ENCODE peak calls at places on chromosomes 6 and 20, in ten cellular contexts. O, I, W, Q, Z, T, G, X, V and M are unnamed samples.

GRCh38 chr6:41954668-41955067 is 13.1 kb upstream of the CCND3 start:
- DNase-seq in I (no peak), O (no peak), W (no peak), G (no peak), X (no peak), T (no peak), Z (no peak), V (no peak), Q (no peak), M (no peak)

GRCh38 chr6:33824461-33825154 is 20.8 kb upstream of the MLN start:
- DNase-seq in Z (no peak), X (no peak), G (no peak), O (no peak), T (no peak), W (no peak), I (no peak), Q (peak; percentile 56), V (no peak), M (peak; percentile 69)

GRCh38 chr6:13725052-13725451 is 13.4 kb upstream of the RANBP9 start:
- DNase-seq in O (no peak), I (peak; percentile 13), Q (no peak), W (no peak), V (no peak), Z (no peak), G (no peak), T (no peak), X (no peak), M (no peak)

GRCh38 chr20:50868509-50869495 is 62.4 kb downstream of the ADNP start:
- DNase-seq in O (no peak), I (peak; percentile 65), W (no peak), Z (no peak), G (no peak), T (no peak), X (no peak), Q (no peak), V (no peak), M (no peak)

GRCh38 chr20:57481281-57481711 is 43.6 kb downstream of the CTCFL start:
- DNase-seq in X (no peak), W (no peak), Z (peak; percentile 18), O (no peak), Q (no peak), T (no peak), I (no peak), G (no peak), V (no peak), M (no peak)

GRCh38 chr20:4811661-4812181 is 90.0 kb downstream of the PRND start:
- DNase-seq in Q (no peak), W (peak; percentile 34), I (no peak), G (no peak), V (no peak), T (no peak), X (peak; percentile 65), O (no peak), Z (peak; percentile 87), M (peak; percentile 53)

GRCh38 chr6:90413867-90414266 is 117.2 kb upstream of the BACH2 start:
- DNase-seq in V (no peak), Q (peak; percentile 5), X (peak; percentile 11), W (peak; percentile 13), G (no peak), O (peak; percentile 74), Z (peak; percentile 81), I (peak; percentile 24), T (peak; percentile 77), M (peak; percentile 30)

GRCh38 chr20:44231713-44232468 is 15.2 kb upstream of the GDAP1L1 start:
- DNase-seq in Q (peak; percentile 15), Z (no peak), O (no peak), V (no peak), I (no peak), X (no peak), G (no peak), W (no peak), T (peak; percentile 23), M (no peak)

GRCh38 chr6:72825265-72825918 is 203.5 kb downstream of the KCNQ5 start:
- DNase-seq in O (no peak), W (no peak), X (no peak), V (no peak), Q (peak; percentile 82), Z (no peak), G (no peak), T (no peak), I (no peak), M (no peak)

GRCh38 chr20:18805881-18806280 is 7.7 kb upstream of the SCP2D1 start:
- DNase-seq in G (no peak), W (no peak), Q (peak; percentile 55), Z (peak; percentile 67), X (no peak), O (no peak), I (no peak), T (no peak), V (no peak), M (no peak)

GRCh38 chr6:106519460-106520394 is 109.6 kb downstream of the RTN4IP1 start:
- DNase-seq in O (peak; percentile 53), W (no peak), I (no peak), G (no peak), T (no peak), X (no peak), Q (peak; percentile 99), V (no peak), Z (peak; percentile 80), M (no peak)

GRCh38 chr20:7879883-7880282 is 60.4 kb downstream of the HAO1 start:
- DNase-seq in V (no peak), I (no peak), G (no peak), X (no peak), Z (no peak), O (no peak), T (no peak), W (no peak), Q (peak; percentile 3), M (no peak)

GRCh38 chr20:31719644-31720485 is 2.8 kb downstream of the BCL2L1 start:
- DNase-seq in I (no peak), V (no peak), O (no peak), X (no peak), T (no peak), G (no peak), W (peak; percentile 40), Q (peak; percentile 63), Z (no peak), M (peak; percentile 48)

GRCh38 chr6:11042025-11042749 is 1.9 kb downstream of the ELOVL2 start:
- DNase-seq in X (no peak), V (no peak), T (no peak), G (no peak), O (no peak), I (no peak), W (no peak), Q (no peak), Z (no peak), M (no peak)

GRCh38 chr6:169825558-169826225 is 74.3 kb downstream of the ERMARD start:
- DNase-seq in V (no peak), W (no peak), Z (no peak), Q (no peak), X (no peak), I (no peak), O (no peak), T (no peak), G (no peak), M (peak; percentile 5)

GRCh38 chr6:140537834-140538680 is 1163.6 kb upstream of the CITED2 start:
- DNase-seq in O (no peak), X (peak; percentile 10), Q (peak; percentile 100), I (peak; percentile 33), Z (no peak), G (peak; percentile 69), T (peak; percentile 71), W (no peak), V (peak; percentile 45), M (no peak)

GRCh38 chr6:41289815-41290214 is 3.3 kb upstream of the TREM1 start:
- DNase-seq in G (no peak), O (no peak), I (no peak), V (no peak), Z (no peak), X (no peak), Q (no peak), T (peak; percentile 22), W (no peak), M (no peak)

GRCh38 chr6:72248621-72249020 is 362.3 kb downstream of the RIMS1 start:
- DNase-seq in Q (peak; percentile 46), G (no peak), X (no peak), W (no peak), I (no peak), T (no peak), O (no peak), V (no peak), Z (no peak), M (no peak)

GRCh38 chr6:160882741-160883340 is 108.7 kb upstream of the MAP3K4 start:
- DNase-seq in G (no peak), V (no peak), W (no peak), Q (no peak), Z (no peak), I (no peak), O (no peak), T (peak; percentile 6), X (no peak), M (no peak)

GRCh38 chr6:127120787-127121636 is 2.5 kb downstream of the RSPO3 start:
- DNase-seq in T (peak; percentile 88), Z (peak; percentile 53), G (peak; percentile 78), W (peak; percentile 48), O (peak; percentile 29), X (peak; percentile 62), Q (peak; percentile 76), I (peak; percentile 75), V (no peak), M (peak; percentile 77)

GRCh38 chr6:116945809-116946208 is 68.8 kb downstream of the RFX6 start:
- DNase-seq in X (no peak), Q (peak; percentile 15), O (no peak), G (no peak), T (no peak), V (no peak), I (no peak), Z (no peak), W (no peak), M (peak; percentile 27)

GRCh38 chr20:37711001-37711400 is 17.2 kb downstream of the CTNNBL1 start:
- DNase-seq in Z (no peak), X (no peak), Q (no peak), G (no peak), T (no peak), W (no peak), V (no peak), O (no peak), I (no peak), M (no peak)

GRCh38 chr6:501891-502601 is 110.5 kb downstream of the IRF4 start:
- DNase-seq in O (peak; percentile 53), I (no peak), G (no peak), T (no peak), Z (no peak), W (no peak), V (no peak), Q (no peak), X (no peak), M (no peak)

GRCh38 chr6:119541132-119541905 is 191.8 kb upstream of the MAN1A1 start:
- DNase-seq in X (no peak), G (no peak), V (no peak), O (no peak), Q (peak; percentile 99), I (no peak), Z (no peak), W (no peak), T (no peak), M (no peak)

GRCh38 chr20:58116505-58116904 is 111.9 kb downstream of the ANKRD60 start:
- DNase-seq in I (no peak), Q (no peak), X (no peak), G (no peak), W (no peak), V (no peak), O (no peak), T (no peak), Z (no peak), M (no peak)

GRCh38 chr20:63273635-63274380 is 1.2 kb downstream of the ARFGAP1 start:
- DNase-seq in I (no peak), G (no peak), X (no peak), T (no peak), W (no peak), Z (no peak), Q (peak; percentile 81), O (no peak), V (no peak), M (peak; percentile 22)

GRCh38 chr20:63861981-63862901 is 943 bp downstream of the ABHD16B start:
- DNase-seq in V (no peak), G (no peak), I (no peak), O (no peak), Q (no peak), X (no peak), T (no peak), Z (no peak), W (no peak), M (no peak)